ENCODE peak calls at places on chromosomes 1 and 21, in four cellular contexts. One of them, this sample, is unnamed.

GRCh38 chr1:9292361-9293240 is at the start of gene SPSB1:
- DNase-seq in fibroblast of lung: peak
- DNase-seq in breast epithelium: peak
- DNase-seq in stomach: peak
- DNase-seq in this sample: no peak

GRCh38 chr21:17451364-17451869 is 61.4 kb upstream of the CXADR start:
- DNase-seq in breast epithelium: no peak
- DNase-seq in stomach: no peak
- DNase-seq in fibroblast of lung: peak
- DNase-seq in this sample: no peak

GRCh38 chr1:208141793-208142192 is 102.4 kb downstream of the PLXNA2 start:
- DNase-seq in fibroblast of lung: no peak
- DNase-seq in stomach: no peak
- DNase-seq in breast epithelium: no peak
- DNase-seq in this sample: no peak

GRCh38 chr1:241749041-241749798 is 97.1 kb downstream of the WDR64 start:
- DNase-seq in fibroblast of lung: peak
- DNase-seq in stomach: no peak
- DNase-seq in breast epithelium: no peak
- DNase-seq in this sample: no peak

GRCh38 chr1:68185743-68186142 is 46.6 kb downstream of the WLS start:
- DNase-seq in breast epithelium: no peak
- DNase-seq in stomach: no peak
- DNase-seq in fibroblast of lung: no peak
- DNase-seq in this sample: no peak

GRCh38 chr1:193212637-193213036 is 26.2 kb upstream of the B3GALT2 start:
- DNase-seq in fibroblast of lung: no peak
- DNase-seq in breast epithelium: no peak
- DNase-seq in stomach: no peak
- DNase-seq in this sample: no peak

GRCh38 chr1:152486400-152487006 is 24.1 kb upstream of the LCE5A start:
- DNase-seq in breast epithelium: no peak
- DNase-seq in fibroblast of lung: no peak
- DNase-seq in stomach: no peak
- DNase-seq in this sample: no peak

GRCh38 chr1:98988906-98989603 is 15.6 kb downstream of the PLPPR5 start:
- DNase-seq in breast epithelium: no peak
- DNase-seq in fibroblast of lung: no peak
- DNase-seq in stomach: no peak
- DNase-seq in this sample: no peak

GRCh38 chr1:15094056-15094455 is 59.5 kb upstream of the TMEM51 start:
- DNase-seq in breast epithelium: no peak
- DNase-seq in fibroblast of lung: no peak
- DNase-seq in stomach: no peak
- DNase-seq in this sample: no peak

GRCh38 chr1:81679972-81680371 is 120.8 kb upstream of the ADGRL2 start:
- DNase-seq in stomach: peak
- DNase-seq in breast epithelium: no peak
- DNase-seq in fibroblast of lung: peak
- DNase-seq in this sample: no peak

GRCh38 chr1:155858805-155859233 is 548 bp upstream of the SYT11 start:
- DNase-seq in fibroblast of lung: no peak
- DNase-seq in breast epithelium: peak
- DNase-seq in stomach: no peak
- DNase-seq in this sample: no peak

GRCh38 chr1:29004288-29004687 is 89.9 kb downstream of the EPB41 start:
- DNase-seq in fibroblast of lung: no peak
- DNase-seq in stomach: no peak
- DNase-seq in breast epithelium: no peak
- DNase-seq in this sample: no peak

GRCh38 chr21:45264146-45264918 is 23.4 kb downstream of the POFUT2 start:
- DNase-seq in breast epithelium: no peak
- DNase-seq in stomach: peak
- DNase-seq in fibroblast of lung: no peak
- DNase-seq in this sample: no peak

GRCh38 chr21:44267655-44268142 is 6.0 kb upstream of the DNMT3L start:
- DNase-seq in fibroblast of lung: peak
- DNase-seq in stomach: no peak
- DNase-seq in breast epithelium: no peak
- DNase-seq in this sample: no peak

GRCh38 chr1:234989019-234989418 is 139.6 kb downstream of the TOMM20 start:
- DNase-seq in stomach: no peak
- DNase-seq in breast epithelium: no peak
- DNase-seq in fibroblast of lung: no peak
- DNase-seq in this sample: no peak

DNA sequence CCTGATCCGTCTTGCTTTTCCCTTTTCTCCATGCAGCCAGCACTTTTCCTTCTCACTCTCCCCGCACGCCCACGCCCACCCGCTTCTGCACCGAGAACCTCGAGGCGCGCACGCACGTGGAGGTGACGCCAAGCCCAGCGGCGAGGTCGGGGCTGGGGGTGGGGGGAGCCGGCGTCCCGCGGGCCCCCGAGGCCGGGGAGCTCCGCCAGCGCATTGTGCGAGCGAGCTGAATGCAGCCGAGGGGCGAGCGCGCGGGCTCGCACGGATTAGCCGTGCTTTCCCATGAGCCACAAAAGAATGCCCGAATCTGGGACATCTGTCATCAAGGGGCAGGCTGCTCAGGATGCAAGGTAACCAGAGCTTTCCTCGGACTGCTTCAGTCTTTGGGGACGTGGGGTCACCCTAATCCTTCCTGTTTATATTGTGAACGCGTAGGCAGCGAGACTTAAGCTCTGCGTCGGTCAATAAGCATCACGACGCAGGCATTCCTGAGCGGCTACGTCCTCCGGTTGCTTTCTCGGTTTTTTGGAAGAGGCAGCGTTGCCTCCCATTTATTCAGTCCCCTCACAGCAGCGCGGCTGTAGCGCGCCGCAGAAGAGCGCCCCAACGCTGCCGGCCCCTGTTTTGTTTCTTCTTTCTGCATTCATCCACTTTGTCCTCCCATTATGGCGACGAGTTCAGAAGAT is 67.3 kb upstream of the AKT3 start:
- DNase-seq in stomach: no peak
- DNase-seq in breast epithelium: no peak
- DNase-seq in fibroblast of lung: peak
- DNase-seq in this sample: peak
- H3K4me3 ChIP-seq in stomach: peak
- H3K4me3 ChIP-seq in breast epithelium: peak
- H3K4me3 ChIP-seq in fibroblast of lung: peak
- H3K4me3 ChIP-seq in this sample: peak

DNA sequence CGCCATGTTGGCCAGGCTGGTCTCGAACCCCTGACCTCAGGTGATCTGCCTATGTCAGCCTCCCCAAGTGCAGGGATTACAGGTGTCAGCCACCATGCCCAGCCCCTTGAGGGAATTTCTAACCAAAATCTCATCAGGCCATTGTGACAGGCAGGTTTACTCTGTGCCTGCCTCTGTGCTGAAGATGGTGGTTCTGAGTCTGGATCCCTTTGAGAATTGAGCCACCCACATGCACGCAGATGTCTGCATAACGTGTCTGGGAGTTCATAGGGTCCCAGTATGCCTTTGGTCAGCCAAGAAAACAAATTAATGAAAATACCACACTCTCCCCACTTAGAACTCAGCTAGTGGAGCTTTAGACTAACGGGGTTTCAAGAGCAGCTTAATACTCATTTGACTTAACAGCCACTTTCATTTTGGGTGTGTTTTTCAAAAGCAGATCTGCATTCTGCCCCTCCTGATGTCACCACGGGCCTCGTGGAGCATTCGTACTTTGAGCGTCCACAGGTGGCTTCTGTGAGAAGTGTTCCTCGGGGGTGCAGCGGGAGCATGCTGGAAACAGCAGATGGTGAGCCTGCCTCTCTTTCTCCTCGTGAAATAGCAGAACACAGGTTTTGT is 45.3 kb downstream of the DIP2A start:
- DNase-seq in breast epithelium: no peak
- DNase-seq in stomach: no peak
- DNase-seq in fibroblast of lung: no peak
- DNase-seq in this sample: no peak
- H3K4me3 ChIP-seq in breast epithelium: no peak
- H3K4me3 ChIP-seq in stomach: no peak
- H3K4me3 ChIP-seq in fibroblast of lung: no peak
- H3K4me3 ChIP-seq in this sample: no peak

GRCh38 chr1:226702957-226703831 is 35.9 kb downstream of the ITPKB start:
- DNase-seq in fibroblast of lung: peak
- DNase-seq in stomach: peak
- DNase-seq in breast epithelium: peak
- DNase-seq in this sample: no peak

GRCh38 chr1:226702318-226702956 is 36.6 kb downstream of the ITPKB start:
- DNase-seq in stomach: no peak
- DNase-seq in breast epithelium: peak
- DNase-seq in fibroblast of lung: peak
- DNase-seq in this sample: no peak

GRCh38 chr1:226706664-226707063 is 32.4 kb downstream of the ITPKB start:
- DNase-seq in fibroblast of lung: no peak
- DNase-seq in breast epithelium: no peak
- DNase-seq in stomach: no peak
- DNase-seq in this sample: no peak

GRCh38 chr1:226700861-226701260 is 38.2 kb downstream of the ITPKB start:
- DNase-seq in breast epithelium: no peak
- DNase-seq in fibroblast of lung: no peak
- DNase-seq in stomach: no peak
- DNase-seq in this sample: no peak

DNA sequence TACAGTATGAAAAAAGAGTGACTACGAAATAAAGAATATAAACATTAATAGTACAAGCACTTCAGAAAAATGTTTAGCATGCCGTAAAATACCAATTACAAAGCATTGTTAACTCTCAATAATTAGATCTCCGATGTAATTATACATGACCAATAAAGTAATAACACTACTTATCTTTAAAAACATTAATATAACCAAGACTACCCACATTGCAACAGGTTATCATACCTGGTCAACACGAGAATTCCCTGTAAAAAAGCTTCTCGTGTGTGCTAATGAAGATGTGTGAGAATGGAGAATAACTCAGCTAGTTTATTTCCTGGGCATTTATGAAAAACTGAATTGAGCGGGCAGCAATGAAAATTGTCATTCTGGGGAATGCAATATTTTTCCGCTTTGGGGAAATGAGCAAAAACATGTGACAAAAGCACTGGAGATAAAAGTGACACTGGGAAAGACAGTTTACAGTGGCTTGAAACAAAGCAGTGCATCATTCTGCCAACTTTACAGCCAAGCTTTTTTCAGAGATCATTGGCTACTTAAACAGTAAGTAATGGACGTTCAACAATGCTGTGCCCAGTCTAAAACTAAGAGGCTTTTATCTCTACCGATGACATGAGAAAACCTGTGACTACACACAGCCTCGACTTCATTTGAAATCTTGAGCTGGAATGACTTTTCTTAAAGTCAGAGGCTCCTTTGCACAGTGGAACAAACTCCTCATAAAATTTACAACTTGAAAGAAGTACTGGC is 34.7 kb downstream of the ITPKB start:
- DNase-seq in stomach: no peak
- DNase-seq in fibroblast of lung: no peak
- DNase-seq in breast epithelium: no peak
- DNase-seq in this sample: no peak
- H3K4me3 ChIP-seq in stomach: no peak
- H3K4me3 ChIP-seq in fibroblast of lung: no peak
- H3K4me3 ChIP-seq in breast epithelium: no peak
- H3K4me3 ChIP-seq in this sample: no peak

DNA sequence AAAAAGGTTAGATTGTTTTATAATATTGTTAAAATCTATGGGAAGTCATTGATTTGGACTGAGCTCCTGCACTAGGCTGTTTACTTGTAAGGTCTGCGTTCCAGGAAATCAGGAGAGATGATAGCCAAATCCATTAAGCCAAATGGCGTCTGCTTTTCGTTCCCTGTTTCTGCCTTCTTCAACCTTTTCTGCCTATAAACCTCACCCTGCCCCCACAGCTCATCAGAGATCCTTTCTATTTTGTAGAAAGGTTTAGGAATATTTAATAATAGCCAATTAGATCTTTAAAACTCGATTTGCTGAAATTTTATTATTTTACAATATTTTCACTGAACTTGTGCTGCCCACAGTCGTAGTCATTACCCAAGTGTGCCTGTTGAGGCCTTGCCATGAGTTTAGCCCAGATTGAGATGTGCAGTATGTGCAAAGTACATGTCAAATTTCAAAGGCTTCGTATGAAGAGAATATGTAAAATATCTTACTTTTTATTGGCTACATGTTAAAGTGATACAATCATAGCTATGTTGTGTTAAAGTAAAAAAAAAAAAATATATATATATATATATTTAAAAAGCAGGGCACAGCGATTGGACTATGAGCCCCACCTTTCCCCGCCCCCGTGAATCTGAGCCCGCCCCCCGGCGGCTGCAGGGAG is 444 bp upstream of the IARS2 start:
- DNase-seq in fibroblast of lung: no peak
- DNase-seq in stomach: no peak
- DNase-seq in breast epithelium: no peak
- DNase-seq in this sample: no peak
- H3K4me3 ChIP-seq in fibroblast of lung: no peak
- H3K4me3 ChIP-seq in stomach: peak
- H3K4me3 ChIP-seq in breast epithelium: peak
- H3K4me3 ChIP-seq in this sample: no peak

DNA sequence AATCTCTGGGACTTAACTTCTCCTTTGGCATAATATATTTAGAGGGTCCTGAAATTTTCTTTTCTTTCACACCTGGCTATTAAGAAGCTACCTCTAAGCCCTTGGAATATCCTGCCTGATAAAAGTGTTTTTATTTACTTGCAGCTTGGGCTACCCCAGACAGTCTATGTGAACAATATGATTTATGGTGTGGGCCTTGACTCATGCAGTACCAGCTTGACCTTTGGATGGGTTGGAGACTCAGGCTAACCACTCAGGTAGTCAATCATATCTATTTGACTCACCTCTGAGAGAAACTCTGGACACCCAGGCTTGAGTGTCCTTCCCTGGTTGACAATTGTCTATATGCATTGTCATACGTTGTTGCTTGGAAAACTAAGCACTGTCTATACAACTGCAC is 13.4 kb upstream of the PGBD2 start:
- DNase-seq in fibroblast of lung: no peak
- DNase-seq in breast epithelium: no peak
- DNase-seq in stomach: no peak
- DNase-seq in this sample: no peak
- H3K4me3 ChIP-seq in fibroblast of lung: no peak
- H3K4me3 ChIP-seq in breast epithelium: no peak
- H3K4me3 ChIP-seq in stomach: no peak
- H3K4me3 ChIP-seq in this sample: no peak

GRCh38 chr1:228465134-228465533 is 22.0 kb upstream of the RNF187 start:
- DNase-seq in stomach: no peak
- DNase-seq in breast epithelium: no peak
- DNase-seq in fibroblast of lung: no peak
- DNase-seq in this sample: no peak
- H3K4me3 ChIP-seq in stomach: peak
- H3K4me3 ChIP-seq in breast epithelium: peak
- H3K4me3 ChIP-seq in fibroblast of lung: peak
- H3K4me3 ChIP-seq in this sample: peak

GRCh38 chr1:236102611-236103010 is 37.7 kb upstream of the NID1 start:
- DNase-seq in stomach: no peak
- DNase-seq in fibroblast of lung: no peak
- DNase-seq in breast epithelium: no peak
- DNase-seq in this sample: no peak

GRCh38 chr1:236101233-236102200 is 36.6 kb upstream of the NID1 start:
- DNase-seq in stomach: no peak
- DNase-seq in fibroblast of lung: no peak
- DNase-seq in breast epithelium: no peak
- DNase-seq in this sample: no peak

GRCh38 chr1:236098267-236098666 is 33.4 kb upstream of the NID1 start:
- DNase-seq in breast epithelium: no peak
- DNase-seq in fibroblast of lung: no peak
- DNase-seq in stomach: no peak
- DNase-seq in this sample: no peak

GRCh38 chr1:236100799-236101198 is 35.9 kb upstream of the NID1 start:
- DNase-seq in fibroblast of lung: no peak
- DNase-seq in stomach: no peak
- DNase-seq in breast epithelium: no peak
- DNase-seq in this sample: no peak

GRCh38 chr1:236099622-236100021 is 34.7 kb upstream of the NID1 start:
- DNase-seq in stomach: no peak
- DNase-seq in breast epithelium: peak
- DNase-seq in fibroblast of lung: no peak
- DNase-seq in this sample: peak
- H3K4me3 ChIP-seq in stomach: no peak
- H3K4me3 ChIP-seq in breast epithelium: no peak
- H3K4me3 ChIP-seq in fibroblast of lung: no peak
- H3K4me3 ChIP-seq in this sample: no peak